ENCODE peak calls at places on chromosomes 5 and 9, in ten cellular contexts. D, L, O, R, G, Q, Z, N, T and P are unnamed samples.

GRCh38 chr9:69916950-69917349 is 96.3 kb downstream of the CFAP95 start:
- DNase-seq in Z (no peak), O (no peak), G (no peak), R (no peak), L (no peak), D (peak), T (no peak), Q (no peak), N (no peak), P (no peak)

GRCh38 chr5:138903113-138903789 is 28.1 kb upstream of the LRRTM2 start:
- DNase-seq in Q (no peak), L (no peak), N (no peak), Z (no peak), D (peak), R (no peak), T (peak), O (peak), G (no peak), P (peak)

GRCh38 chr9:116207371-116208111 is 54.0 kb downstream of the PAPPA start:
- DNase-seq in Q (no peak), Z (no peak), T (peak), N (no peak), D (peak), G (no peak), R (no peak), L (no peak), O (peak), P (no peak)

GRCh38 chr5:149221731-149222342 is 49.8 kb upstream of the AFAP1L1 start:
- DNase-seq in G (no peak), N (no peak), Q (no peak), O (no peak), R (no peak), L (no peak), D (no peak), T (peak), Z (no peak), P (no peak)

GRCh38 chr5:14491505-14491904 is 90.1 kb upstream of the OTULINL start:
- DNase-seq in L (no peak), N (no peak), T (peak), D (no peak), R (no peak), O (peak), Q (peak), Z (peak), G (no peak), P (peak)

GRCh38 chr5:73823508-73823925 is 197.5 kb downstream of the ARHGEF28 start:
- DNase-seq in Q (no peak), O (peak), L (peak), Z (no peak), T (peak), N (peak), R (no peak), D (peak), G (peak), P (no peak)

GRCh38 chr5:91025449-91025848 is 357.7 kb downstream of the ARRDC3 start:
- DNase-seq in T (no peak), N (no peak), L (no peak), R (no peak), Z (peak), D (no peak), O (no peak), Q (no peak), G (no peak), P (no peak)

GRCh38 chr5:151622367-151623097 is 31.4 kb upstream of the FAT2 start:
- DNase-seq in L (no peak), O (no peak), D (no peak), T (no peak), N (no peak), G (peak), R (no peak), Z (no peak), Q (no peak), P (peak)

GRCh38 chr5:30765227-30765626 is 428.3 kb upstream of the CDH6 start:
- DNase-seq in L (no peak), R (no peak), O (no peak), Z (no peak), T (peak), D (peak), N (no peak), G (no peak), Q (no peak), P (no peak)